ENCODE peak calls at places on chromosomes 7 and 10, in ten cellular contexts. I is left ventricle myocardium inferior, V is fibroblast of pulmonary artery, N is PC-3, F is GM12865, Y is fibroblast of lung, D is fibroblast of mammary gland, M is B cell, Q is dorsolateral prefrontal cortex, A is endothelial cell. W is an unnamed sample.

GRCh38 chr7:106031271-106032029 is 68.4 kb downstream of the CDHR3 start:
- DNase-seq in I (no peak), V (peak), N (no peak), F (no peak), Y (peak), D (no peak), M (no peak), Q (peak), A (peak), W (no peak)

GRCh38 chr7:155961241-155962190 is 149.3 kb upstream of the SHH start:
- DNase-seq in I (no peak), V (peak), N (peak), F (peak), Y (no peak), D (peak), M (no peak), Q (no peak), A (no peak), W (no peak)

GRCh38 chr7:33597181-33597580 is 308.2 kb upstream of the BMPER start:
- DNase-seq in I (no peak), V (no peak), N (no peak), F (no peak), Y (no peak), D (no peak), M (no peak), Q (no peak), A (no peak), W (no peak)

GRCh38 chr10:131858583-131859340 is 42.0 kb upstream of the PPP2R2D start:
- DNase-seq in I (no peak), V (no peak), N (no peak), F (no peak), Y (no peak), D (no peak), M (no peak), Q (no peak), A (no peak), W (no peak)

GRCh38 chr7:681551-682307 is 44.8 kb upstream of the DNAAF5 start:
- DNase-seq in I (no peak), V (no peak), N (no peak), F (no peak), Y (no peak), D (no peak), M (no peak), Q (no peak), A (no peak), W (no peak)

GRCh38 chr7:51324206-51324884 is 7.7 kb upstream of the COBL start:
- DNase-seq in I (no peak), V (peak), N (no peak), F (no peak), Y (peak), D (peak), M (no peak), Q (no peak), A (no peak), W (no peak)

GRCh38 chr7:69110450-69111050 is 487.7 kb upstream of the AUTS2 start:
- DNase-seq in I (no peak), V (no peak), N (no peak), F (peak), Y (no peak), D (no peak), M (no peak), Q (no peak), A (no peak), W (no peak)

GRCh38 chr7:73461782-73462285 is 28.3 kb downstream of the FZD9 start:
- DNase-seq in I (no peak), V (no peak), N (no peak), F (no peak), Y (no peak), D (no peak), M (no peak), Q (no peak), A (no peak), W (no peak)

GRCh38 chr10:100909506-100910260 is 3.1 kb upstream of the SLF2 start:
- DNase-seq in I (no peak), V (peak), N (no peak), F (no peak), Y (peak), D (peak), M (no peak), Q (no peak), A (no peak), W (no peak)

GRCh38 chr7:43513236-43513635 is 69.7 kb upstream of the STK17A start:
- DNase-seq in I (no peak), V (no peak), N (no peak), F (no peak), Y (no peak), D (no peak), M (no peak), Q (no peak), A (no peak), W (no peak)

GRCh38 chr10:7444576-7445226 is 33.9 kb upstream of the SFMBT2 start:
- DNase-seq in I (no peak), V (no peak), N (no peak), F (peak), Y (no peak), D (no peak), M (peak), Q (peak), A (peak), W (no peak)

GRCh38 chr10:116271593-116272496 is 1.2 kb downstream of the GFRA1 start:
- DNase-seq in I (peak), V (no peak), N (no peak), F (no peak), Y (peak), D (no peak), M (no peak), Q (no peak), A (peak), W (no peak)

GRCh38 chr7:66964391-66964790 is 31.0 kb downstream of the SBDS start:
- DNase-seq in I (no peak), V (peak), N (peak), F (no peak), Y (peak), D (peak), M (no peak), Q (no peak), A (no peak), W (no peak)

GRCh38 chr10:30783939-30784500 is 154.5 kb upstream of the LYZL2 start:
- DNase-seq in I (peak), V (peak), N (peak), F (peak), Y (peak), D (peak), M (peak), Q (peak), A (peak), W (peak)

DNA sequence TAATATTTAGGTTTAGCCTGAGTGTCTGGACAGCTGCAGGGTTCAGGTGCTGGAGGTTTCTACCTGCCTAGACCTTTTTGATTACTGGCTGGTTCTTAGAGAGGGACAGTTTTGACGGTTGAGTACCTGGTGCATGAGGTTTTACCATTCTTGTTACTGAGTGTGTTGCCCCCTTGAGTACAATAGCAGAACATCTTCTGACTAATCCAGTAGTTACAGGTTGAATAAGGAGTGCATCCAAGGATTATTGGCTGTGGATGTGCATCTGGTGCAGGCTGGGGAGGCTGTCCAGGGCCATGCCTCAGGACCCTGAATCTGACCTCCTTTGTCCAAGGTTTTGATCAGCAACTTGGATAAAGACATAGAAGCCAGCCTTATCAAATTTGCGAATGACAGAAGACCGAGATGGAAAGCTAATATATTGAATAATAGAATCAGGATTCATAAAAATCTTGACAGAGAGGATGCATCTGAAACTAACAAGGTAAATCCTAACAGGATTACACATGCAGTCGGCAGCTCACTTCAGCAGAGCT is 23.1 kb downstream of the PLPP4 start:
- DNase-seq in I (no peak), V (no peak), N (peak), F (no peak), Y (no peak), D (no peak), M (no peak), Q (no peak), A (no peak), W (no peak)
- TF ChIP-seq CTCF in I (no peak), V (peak), N (peak), F (no peak), Y (no peak), D (peak), M (no peak), Q (no peak), A (no peak), W (peak)

GRCh38 chr7:12436896-12437535 is 33.4 kb upstream of the VWDE start:
- DNase-seq in I (no peak), V (peak), N (peak), F (peak), Y (peak), D (peak), M (no peak), Q (no peak), A (peak), W (no peak)

GRCh38 chr7:12431886-12432285 is 28.2 kb upstream of the VWDE start:
- DNase-seq in I (no peak), V (no peak), N (peak), F (no peak), Y (no peak), D (peak), M (no peak), Q (no peak), A (no peak), W (no peak)

GRCh38 chr7:12436126-12436525 is 32.5 kb upstream of the VWDE start:
- DNase-seq in I (no peak), V (no peak), N (peak), F (no peak), Y (no peak), D (peak), M (no peak), Q (no peak), A (no peak), W (no peak)

DNA sequence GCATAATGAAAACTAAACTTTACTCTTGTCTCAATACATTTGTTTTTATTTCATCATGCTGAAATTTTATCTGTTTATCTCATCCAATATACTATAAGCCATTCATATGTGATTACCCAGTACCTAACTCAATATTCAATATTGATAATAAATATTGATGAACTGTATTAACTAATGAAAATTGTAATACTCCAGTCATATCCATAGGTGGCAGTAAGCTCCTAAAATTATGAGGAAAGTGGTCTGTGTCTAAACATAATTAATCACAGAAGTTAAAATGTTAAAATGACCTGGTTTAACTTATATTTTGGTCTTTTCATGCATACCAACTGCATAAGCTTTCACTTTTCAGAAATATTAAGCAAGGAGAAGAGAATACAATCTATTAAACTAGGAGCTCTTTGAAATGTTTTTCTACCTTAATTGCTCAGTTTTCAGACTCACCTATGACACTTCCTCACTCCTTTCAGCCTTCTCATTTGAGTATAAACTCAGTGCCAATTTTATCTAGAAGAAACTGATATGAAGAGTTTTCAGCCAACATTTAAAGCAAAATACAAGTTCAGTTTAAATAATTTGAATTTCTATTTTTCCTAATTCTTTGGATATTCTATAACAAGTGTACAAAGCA is 30.5 kb upstream of the VWDE start:
- DNase-seq in I (no peak), V (peak), N (peak), F (no peak), Y (peak), D (peak), M (no peak), Q (no peak), A (no peak), W (no peak)
- TF ChIP-seq CTCF in I (peak), V (peak), N (peak), F (peak), Y (no peak), D (peak), M (peak), Q (peak), A (peak), W (peak)

DNA sequence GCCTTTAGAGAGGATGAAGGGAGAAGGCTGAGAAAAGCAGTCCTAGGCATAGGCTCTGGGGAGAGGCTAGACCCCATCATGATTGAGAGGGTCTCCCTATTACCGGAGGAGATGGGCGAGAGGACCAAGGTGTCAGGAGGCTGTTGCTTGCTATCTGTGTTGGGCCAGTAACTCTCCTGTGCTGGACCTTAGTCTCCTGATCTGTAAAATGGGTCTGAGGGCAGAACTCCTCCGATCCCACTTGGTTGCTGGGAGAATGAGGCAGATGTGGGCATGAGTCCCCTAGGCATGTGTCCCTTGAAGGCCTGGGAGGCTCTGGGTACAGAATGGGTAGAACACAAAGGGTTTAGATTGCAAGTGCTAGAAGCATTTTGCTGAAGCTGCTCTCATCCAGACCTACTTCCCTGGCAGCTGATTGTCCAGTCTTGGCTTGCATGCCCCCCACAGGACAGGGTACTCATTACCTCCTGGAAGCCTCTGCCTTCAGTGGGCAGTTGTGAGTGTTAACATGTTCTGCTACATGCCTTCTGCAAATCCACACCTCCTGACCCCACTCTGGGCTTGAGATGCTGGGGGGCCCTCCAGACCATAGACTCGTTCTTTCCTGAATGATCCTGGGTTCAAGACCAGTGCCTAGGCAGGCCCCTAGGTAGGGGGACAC is 4.4 kb downstream of the ZMIZ1 start:
- DNase-seq in I (no peak), V (no peak), N (peak), F (no peak), Y (no peak), D (no peak), M (no peak), Q (no peak), A (no peak), W (no peak)
- TF ChIP-seq CTCF in I (no peak), V (no peak), N (peak), F (no peak), Y (no peak), D (peak), M (no peak), Q (no peak), A (no peak), W (no peak)

GRCh38 chr10:85976267-85976793 is 390.3 kb downstream of the GRID1 start:
- DNase-seq in I (no peak), V (no peak), N (no peak), F (peak), Y (no peak), D (no peak), M (no peak), Q (no peak), A (no peak), W (no peak)
- TF ChIP-seq CTCF in I (no peak), V (no peak), N (no peak), F (peak), Y (no peak), D (no peak), M (no peak), Q (no peak), A (no peak), W (no peak)

DNA sequence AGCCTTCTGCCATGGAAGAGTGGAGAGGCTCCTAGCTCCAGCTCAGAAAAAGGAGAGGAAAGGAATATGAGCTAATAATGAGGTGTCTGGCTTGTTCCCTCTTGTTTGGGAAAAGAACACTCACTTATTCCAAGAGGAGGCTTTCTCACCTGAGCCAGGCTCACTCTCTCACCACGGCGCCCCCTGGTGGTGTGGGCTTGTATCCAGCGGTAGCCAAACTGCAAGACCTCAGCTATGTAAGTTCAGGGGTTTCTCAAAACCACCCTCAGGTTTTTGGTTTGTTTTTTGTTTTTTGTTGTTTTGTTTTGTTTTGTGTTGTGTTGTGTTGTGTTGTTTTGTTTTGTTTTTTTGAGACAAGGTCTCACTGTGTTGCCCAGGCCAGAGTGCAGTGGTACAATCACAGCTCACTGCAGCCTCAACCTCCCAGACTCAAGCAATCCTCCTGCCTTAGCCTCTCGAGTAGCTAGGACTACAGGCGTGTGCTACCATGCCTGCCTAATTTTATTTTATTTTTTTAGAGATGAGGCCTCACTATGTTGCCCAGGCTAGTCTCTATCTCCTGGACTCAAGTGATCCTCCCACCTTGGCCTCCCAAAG is 124.0 kb downstream of the TMEM130 start:
- DNase-seq in I (peak), V (peak), N (peak), F (peak), Y (peak), D (peak), M (peak), Q (peak), A (peak), W (peak)
- TF ChIP-seq CTCF in I (peak), V (peak), N (peak), F (peak), Y (peak), D (peak), M (peak), Q (peak), A (peak), W (peak)

GRCh38 chr10:117741524-117741923 is 199.0 kb downstream of the EMX2 start:
- DNase-seq in I (no peak), V (no peak), N (no peak), F (no peak), Y (no peak), D (no peak), M (no peak), Q (no peak), A (no peak), W (no peak)
- TF ChIP-seq CTCF in I (no peak), V (no peak), N (peak), F (no peak), Y (no peak), D (no peak), M (no peak), Q (no peak), A (peak), W (no peak)

GRCh38 chr10:98260350-98260749 is 7.6 kb downstream of the LOXL4 start:
- DNase-seq in I (no peak), V (no peak), N (peak), F (no peak), Y (no peak), D (no peak), M (no peak), Q (no peak), A (no peak), W (no peak)
- TF ChIP-seq CTCF in I (no peak), V (no peak), N (no peak), F (no peak), Y (no peak), D (no peak), M (no peak), Q (no peak), A (no peak), W (no peak)

DNA sequence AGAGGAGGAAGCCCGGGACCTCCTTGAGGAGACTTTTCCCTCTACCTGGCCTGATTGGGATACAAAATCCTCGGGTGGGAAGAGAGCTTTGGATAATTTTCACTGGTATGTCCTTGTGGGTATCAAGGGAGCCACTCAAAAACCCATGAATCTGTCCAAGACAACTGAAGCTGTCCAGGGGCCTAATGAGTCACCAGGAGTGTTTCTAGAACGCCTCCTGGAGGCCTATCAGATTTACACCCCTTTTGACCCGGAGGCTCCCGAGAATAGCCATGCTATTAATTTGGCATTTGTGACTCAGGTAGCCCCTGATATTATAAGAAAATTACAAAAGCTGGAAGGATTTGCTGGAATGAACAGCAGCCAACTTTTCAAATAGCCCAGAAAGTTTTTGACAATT is 38.6 kb downstream of the ZNF25 start:
- DNase-seq in I (no peak), V (no peak), N (no peak), F (no peak), Y (no peak), D (no peak), M (no peak), Q (no peak), A (no peak), W (no peak)
- TF ChIP-seq CTCF in I (no peak), V (no peak), N (peak), F (no peak), Y (no peak), D (no peak), M (no peak), Q (no peak), A (no peak), W (no peak)